ENCODE peak calls at places on chromosomes 11 and 22, in ten cellular contexts. E is cardiac fibroblast, A is GM12878, O is tibial artery, M is AG04450, L is H1, R is mucosa of descending colon, V is RWPE1, W is choroid plexus epithelial cell, D is progenitor cell of endocrine pancreas. Z is an unnamed sample.

GRCh38 chr11:62604460-62605130 is 2.9 kb upstream of the MTA2 start:
- DNase-seq in E (no peak), A (no peak), O (no peak), M (no peak), L (no peak), R (no peak), V (no peak), W (no peak), D (no peak), Z (peak)

GRCh38 chr11:115504279-115505158 is at the start of gene CADM1:
- DNase-seq in E (peak), A (no peak), O (peak), M (peak), L (peak), R (peak), V (peak), W (peak), D (peak), Z (peak)

GRCh38 chr22:24827305-24827704 is 21.3 kb downstream of the SGSM1 start:
- DNase-seq in E (no peak), A (no peak), O (no peak), M (no peak), L (no peak), R (peak), V (no peak), W (no peak), D (peak), Z (no peak)

GRCh38 chr11:662689-663274 is 25.7 kb downstream of the DRD4 start:
- DNase-seq in E (peak), A (no peak), O (peak), M (peak), L (peak), R (peak), V (peak), W (peak), D (peak), Z (peak)

GRCh38 chr11:9738700-9739099 is 74.8 kb downstream of the SWAP70 start:
- DNase-seq in E (no peak), A (no peak), O (no peak), M (no peak), L (no peak), R (no peak), V (no peak), W (no peak), D (no peak), Z (no peak)

GRCh38 chr11:90747057-90747456 is 524.2 kb upstream of the CHORDC1 start:
- DNase-seq in E (peak), A (no peak), O (no peak), M (no peak), L (no peak), R (no peak), V (peak), W (peak), D (no peak), Z (no peak)

GRCh38 chr11:36996795-36997194 is 398.8 kb upstream of the RAG2 start:
- DNase-seq in E (no peak), A (no peak), O (no peak), M (no peak), L (no peak), R (no peak), V (no peak), W (no peak), D (no peak), Z (no peak)

GRCh38 chr11:70252844-70253243 is 17.6 kb upstream of the PPFIA1 start:
- DNase-seq in E (no peak), A (peak), O (no peak), M (no peak), L (no peak), R (no peak), V (no peak), W (no peak), D (no peak), Z (no peak)

GRCh38 chr11:59283825-59284772 is 71.4 kb upstream of the MPEG1 start:
- DNase-seq in E (peak), A (peak), O (peak), M (peak), L (no peak), R (peak), V (peak), W (peak), D (no peak), Z (peak)

GRCh38 chr11:63920870-63921417 is 4.0 kb upstream of the RCOR2 start:
- DNase-seq in E (no peak), A (no peak), O (no peak), M (no peak), L (peak), R (peak), V (no peak), W (no peak), D (peak), Z (peak)

GRCh38 chr22:49321477-49322055 is 506.1 kb downstream of the BRD1 start:
- DNase-seq in E (no peak), A (no peak), O (no peak), M (no peak), L (peak), R (no peak), V (no peak), W (no peak), D (no peak), Z (no peak)

GRCh38 chr22:42360348-42360747 is 71.9 kb downstream of the NFAM1 start:
- DNase-seq in E (no peak), A (no peak), O (no peak), M (no peak), L (no peak), R (no peak), V (no peak), W (no peak), D (no peak), Z (no peak)

GRCh38 chr11:4887591-4887990 is 5.9 kb downstream of the OR51T1 start:
- DNase-seq in E (peak), A (no peak), O (no peak), M (no peak), L (no peak), R (no peak), V (no peak), W (peak), D (no peak), Z (no peak)

GRCh38 chr22:26502688-26503561 is 9.3 kb downstream of the TFIP11 start:
- DNase-seq in E (peak), A (no peak), O (no peak), M (no peak), L (peak), R (peak), V (no peak), W (peak), D (no peak), Z (peak)

GRCh38 chr11:134612416-134613030 is 200.5 kb upstream of the B3GAT1 start:
- DNase-seq in E (no peak), A (no peak), O (no peak), M (no peak), L (peak), R (no peak), V (no peak), W (no peak), D (no peak), Z (no peak)

GRCh38 chr11:78735711-78736110 is 161.0 kb upstream of the NARS2 start:
- DNase-seq in E (no peak), A (no peak), O (no peak), M (no peak), L (no peak), R (no peak), V (no peak), W (no peak), D (no peak), Z (no peak)

GRCh38 chr11:44309483-44310197 is at the start of gene ALX4:
- DNase-seq in E (peak), A (no peak), O (no peak), M (no peak), L (peak), R (no peak), V (no peak), W (no peak), D (no peak), Z (peak)

GRCh38 chr11:79371152-79371551 is 69.7 kb downstream of the TENM4 start:
- DNase-seq in E (no peak), A (no peak), O (no peak), M (no peak), L (no peak), R (no peak), V (peak), W (no peak), D (no peak), Z (no peak)

GRCh38 chr11:19606856-19607655 is 105.6 kb upstream of the NAV2 start:
- DNase-seq in E (no peak), A (no peak), O (no peak), M (no peak), L (no peak), R (no peak), V (no peak), W (no peak), D (no peak), Z (no peak)

GRCh38 chr11:12757416-12757815 is 83.2 kb downstream of the TEAD1 start:
- DNase-seq in E (no peak), A (no peak), O (no peak), M (no peak), L (no peak), R (no peak), V (no peak), W (no peak), D (no peak), Z (no peak)

GRCh38 chr11:15107730-15108515 is 6.8 kb upstream of the INSC start:
- DNase-seq in E (peak), A (no peak), O (no peak), M (no peak), L (no peak), R (no peak), V (no peak), W (no peak), D (no peak), Z (no peak)

GRCh38 chr11:102530558-102530957 is at the start of gene MMP7:
- DNase-seq in E (peak), A (no peak), O (no peak), M (peak), L (no peak), R (no peak), V (peak), W (peak), D (no peak), Z (no peak)

GRCh38 chr11:119933164-119933563 is 204.2 kb upstream of the NECTIN1 start:
- DNase-seq in E (no peak), A (no peak), O (no peak), M (no peak), L (no peak), R (no peak), V (no peak), W (no peak), D (no peak), Z (no peak)

GRCh38 chr11:2516276-2517015 is 71.6 kb downstream of the KCNQ1 start:
- DNase-seq in E (no peak), A (no peak), O (no peak), M (no peak), L (no peak), R (no peak), V (no peak), W (no peak), D (peak), Z (no peak)

GRCh38 chr11:10725114-10725906 is 25.7 kb upstream of the CTR9 start:
- DNase-seq in E (peak), A (no peak), O (no peak), M (peak), L (no peak), R (no peak), V (peak), W (peak), D (no peak), Z (no peak)

GRCh38 chr11:2138075-2138435 is 1.1 kb downstream of the IGF2 start:
- DNase-seq in E (no peak), A (no peak), O (no peak), M (no peak), L (no peak), R (no peak), V (no peak), W (no peak), D (no peak), Z (peak)

GRCh38 chr11:91876746-91877145 is 347.9 kb upstream of the FAT3 start:
- DNase-seq in E (no peak), A (no peak), O (no peak), M (no peak), L (no peak), R (no peak), V (no peak), W (no peak), D (no peak), Z (no peak)

GRCh38 chr11:118366287-118366686 is 6.9 kb downstream of the UBE4A start:
- DNase-seq in E (no peak), A (no peak), O (no peak), M (no peak), L (no peak), R (no peak), V (no peak), W (no peak), D (no peak), Z (no peak)

GRCh38 chr11:125423247-125423849 is 72.7 kb downstream of the FEZ1 start:
- DNase-seq in E (no peak), A (no peak), O (no peak), M (no peak), L (no peak), R (peak), V (no peak), W (peak), D (no peak), Z (no peak)
- TF ChIP-seq CTCF in E (peak), A (peak), O (no peak), M (peak), L (peak), R (no peak), V (peak), W (peak), D (peak), Z (no peak)

GRCh38 chr11:66130978-66131377 is 60.9 kb downstream of the PACS1 start:
- DNase-seq in E (no peak), A (no peak), O (no peak), M (no peak), L (no peak), R (no peak), V (no peak), W (no peak), D (no peak), Z (no peak)
- TF ChIP-seq CTCF in E (no peak), A (no peak), O (no peak), M (no peak), L (no peak), R (no peak), V (no peak), W (no peak), D (no peak), Z (no peak)

GRCh38 chr22:31508536-31508935 is 12.2 kb downstream of the SFI1 start:
- DNase-seq in E (no peak), A (no peak), O (no peak), M (no peak), L (no peak), R (no peak), V (no peak), W (no peak), D (no peak), Z (no peak)
- TF ChIP-seq CTCF in E (no peak), A (no peak), O (no peak), M (no peak), L (no peak), R (no peak), V (no peak), W (no peak), D (no peak), Z (no peak)

GRCh38 chr22:20194681-20195593 is 44.1 kb upstream of the CCDC188 start:
- DNase-seq in E (no peak), A (no peak), O (no peak), M (no peak), L (no peak), R (no peak), V (no peak), W (no peak), D (no peak), Z (no peak)
- TF ChIP-seq CTCF in E (no peak), A (no peak), O (no peak), M (no peak), L (peak), R (no peak), V (no peak), W (no peak), D (no peak), Z (no peak)

GRCh38 chr22:45524157-45524556 is 21.5 kb downstream of the FBLN1 start:
- DNase-seq in E (no peak), A (no peak), O (no peak), M (no peak), L (no peak), R (no peak), V (no peak), W (no peak), D (no peak), Z (no peak)
- TF ChIP-seq CTCF in E (no peak), A (no peak), O (no peak), M (no peak), L (no peak), R (no peak), V (no peak), W (no peak), D (no peak), Z (no peak)